ENCODE peak calls at places on chromosomes 5 and 9, in eight cellular contexts. T, R, Z, S, O, M, J and N are unnamed samples.

GRCh38 chr5:72166070-72166979 is 59.0 kb downstream of the MAP1B start:
- DNase-seq in Z (no peak), T (no peak), J (no peak), R (peak; percentile 55), O (no peak), M (no peak), S (peak; percentile 86), N (no peak)

GRCh38 chr5:181037365-181037861 is 2.7 kb upstream of the BTNL9 start:
- DNase-seq in O (no peak), M (peak; percentile 26), Z (no peak), T (no peak), R (no peak), J (no peak), S (no peak), N (no peak)

GRCh38 chr5:51187953-51188591 is 195.2 kb upstream of the ISL1 start:
- DNase-seq in Z (no peak), R (no peak), S (peak; percentile 15), O (no peak), M (no peak), J (no peak), T (no peak), N (no peak)

GRCh38 chr9:121735065-121735791 is 83.8 kb downstream of the DAB2IP start:
- DNase-seq in O (no peak), J (peak; percentile 69), M (no peak), R (peak; percentile 3), T (peak; percentile 74), Z (no peak), S (no peak), N (no peak)

GRCh38 chr5:127980843-127981242 is 102.7 kb upstream of the SLC12A2 start:
- DNase-seq in Z (no peak), O (no peak), T (no peak), R (no peak), M (no peak), S (no peak), J (no peak), N (no peak)

GRCh38 chr5:88882321-88883038 is 504 bp downstream of the MEF2C start:
- DNase-seq in O (no peak), Z (no peak), T (no peak), J (no peak), R (peak; percentile 21), M (no peak), S (peak; percentile 15), N (no peak)

GRCh38 chr5:157447246-157447645 is 12.8 kb upstream of the NIPAL4 start:
- DNase-seq in M (no peak), T (no peak), J (no peak), R (no peak), O (no peak), Z (no peak), S (no peak), N (no peak)

GRCh38 chr5:68222310-68222709 is 6.8 kb downstream of the PIK3R1 start:
- DNase-seq in J (no peak), R (no peak), S (no peak), T (no peak), O (no peak), Z (no peak), M (no peak), N (no peak)

GRCh38 chr5:140038373-140038957 is 4.6 kb downstream of the NRG2 start:
- DNase-seq in R (peak; percentile 52), S (no peak), M (no peak), O (no peak), Z (no peak), J (no peak), T (peak; percentile 52), N (no peak)

GRCh38 chr5:56854920-56855319 is 39.6 kb downstream of the MAP3K1 start:
- DNase-seq in M (no peak), T (no peak), S (no peak), J (no peak), O (no peak), R (no peak), Z (no peak), N (no peak)

GRCh38 chr9:128073260-128073886 is 5.3 kb downstream of the SLC25A25 start:
- DNase-seq in O (no peak), Z (no peak), M (no peak), R (no peak), T (no peak), J (no peak), S (no peak), N (no peak)

GRCh38 chr5:34657550-34657921 is 1.4 kb downstream of the RAI14 start:
- DNase-seq in Z (no peak), M (no peak), R (no peak), S (no peak), O (no peak), T (no peak), J (peak; percentile 33), N (no peak)

GRCh38 chr5:77076961-77077820 is 9.9 kb downstream of the ZBED3 start:
- DNase-seq in Z (no peak), J (peak; percentile 77), S (peak; percentile 71), T (peak; percentile 88), O (peak; percentile 51), R (peak; percentile 42), M (peak; percentile 57), N (peak; percentile 13)